ENCODE peak calls at places on chromosome 4, in five cellular contexts. C is ovary, Z is foreskin fibroblast, R is gastrocnemius medialis, E is osteoblast. K is an unnamed sample.

GRCh38 chr4:19857405-19857804 is 394.3 kb upstream of the SLIT2 start:
- DNase-seq in C (no peak), Z (no peak), R (no peak), E (peak; percentile 13), K (no peak)

GRCh38 chr4:10020871-10021676 is at the start of gene SLC2A9:
- DNase-seq in C (no peak), Z (no peak), R (peak; percentile 49), E (no peak), K (no peak)

GRCh38 chr4:137370206-137370633 is 162.1 kb downstream of the PCDH18 start:
- DNase-seq in C (no peak), Z (peak; percentile 71), R (no peak), E (no peak), K (peak; percentile 84)

GRCh38 chr4:173763374-173763773 is 233.3 kb upstream of the HAND2 start:
- DNase-seq in C (no peak), Z (no peak), R (no peak), E (no peak), K (no peak)

GRCh38 chr4:147924604-147925412 is 192.9 kb downstream of the ARHGAP10 start:
- DNase-seq in C (peak; percentile 32), Z (no peak), R (no peak), E (no peak), K (peak; percentile 24)

GRCh38 chr4:2340272-2341061 is 78.0 kb downstream of the ZFYVE28 start:
- DNase-seq in C (no peak), Z (no peak), R (no peak), E (no peak), K (no peak)

GRCh38 chr4:17276821-17277220 is 235.1 kb downstream of the QDPR start:
- DNase-seq in C (peak; percentile 28), Z (peak; percentile 35), R (no peak), E (peak; percentile 83), K (peak; percentile 66)

GRCh38 chr4:118865091-118865708 is 23.5 kb upstream of the SYNPO2 start:
- DNase-seq in C (no peak), Z (peak; percentile 41), R (peak; percentile 43), E (peak; percentile 55), K (peak; percentile 66)

GRCh38 chr4:88533088-88533790 is 9.7 kb upstream of the PYURF start:
- DNase-seq in C (no peak), Z (peak; percentile 72), R (no peak), E (no peak), K (peak; percentile 50)

GRCh38 chr4:8294036-8294435 is 24.5 kb downstream of the HTRA3 start:
- DNase-seq in C (peak; percentile 15), Z (no peak), R (no peak), E (peak; percentile 30), K (no peak)
- TF ChIP-seq CTCF in C (no peak), Z (no peak), R (no peak), E (no peak), K (no peak)

DNA sequence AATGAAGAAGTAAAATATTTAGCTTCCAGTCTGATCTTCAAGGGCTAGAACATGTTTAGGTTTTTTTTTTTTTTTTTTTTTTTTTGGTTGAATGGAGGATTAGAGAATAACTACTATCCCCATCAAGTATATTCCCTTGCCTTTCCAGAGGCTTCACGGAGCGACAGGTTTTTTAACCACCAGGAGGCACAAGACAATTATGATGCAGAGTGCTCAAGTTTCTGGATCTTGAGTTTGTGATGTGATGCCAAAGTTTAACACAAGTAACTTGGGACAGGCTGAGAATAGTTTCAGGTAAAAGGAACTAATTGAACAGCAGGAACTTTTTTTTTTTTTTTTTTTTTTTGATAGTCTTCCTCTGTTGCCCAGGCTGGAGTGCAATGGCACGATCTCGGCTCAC is 30.3 kb downstream of the CCNI start:
- DNase-seq in C (no peak), Z (no peak), R (no peak), E (no peak), K (peak; percentile 27)
- TF ChIP-seq CTCF in C (no peak), Z (no peak), R (no peak), E (peak; percentile 23), K (peak; percentile 32)

DNA sequence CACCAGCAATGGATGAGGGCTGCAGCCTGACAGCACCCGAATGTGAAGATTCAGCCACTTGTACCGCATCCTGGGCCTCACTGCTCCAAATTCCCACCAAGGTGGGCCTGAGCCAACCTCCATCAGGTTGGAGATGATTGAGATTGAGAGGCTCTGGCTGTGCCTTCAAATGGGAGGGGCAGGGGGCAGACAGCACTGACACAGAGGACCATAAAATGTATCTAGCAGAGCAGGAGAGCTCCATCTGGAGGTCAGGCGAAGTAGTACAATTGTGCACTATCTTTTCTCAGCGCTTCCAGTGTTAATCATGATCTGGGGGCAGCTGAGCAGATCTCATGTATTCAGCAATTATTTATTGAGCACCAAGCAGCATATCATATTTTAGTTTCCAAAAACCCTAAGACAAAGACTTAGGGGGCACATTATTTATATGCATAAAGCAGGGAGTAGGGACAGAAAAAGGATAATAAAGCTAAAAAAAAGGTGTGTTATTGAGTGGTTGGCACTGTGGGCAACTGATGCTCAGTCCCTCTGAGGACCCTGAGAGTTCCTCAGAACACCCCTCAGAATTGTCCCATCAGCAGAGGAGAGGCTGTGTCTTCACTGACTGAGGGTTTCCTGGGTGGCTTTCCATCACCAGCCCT is 31.6 kb upstream of the C1QTNF7 start:
- DNase-seq in C (no peak), Z (no peak), R (no peak), E (no peak), K (peak; percentile 62)
- TF ChIP-seq CTCF in C (no peak), Z (peak; percentile 70), R (peak; percentile 37), E (peak; percentile 71), K (peak; percentile 77)

DNA sequence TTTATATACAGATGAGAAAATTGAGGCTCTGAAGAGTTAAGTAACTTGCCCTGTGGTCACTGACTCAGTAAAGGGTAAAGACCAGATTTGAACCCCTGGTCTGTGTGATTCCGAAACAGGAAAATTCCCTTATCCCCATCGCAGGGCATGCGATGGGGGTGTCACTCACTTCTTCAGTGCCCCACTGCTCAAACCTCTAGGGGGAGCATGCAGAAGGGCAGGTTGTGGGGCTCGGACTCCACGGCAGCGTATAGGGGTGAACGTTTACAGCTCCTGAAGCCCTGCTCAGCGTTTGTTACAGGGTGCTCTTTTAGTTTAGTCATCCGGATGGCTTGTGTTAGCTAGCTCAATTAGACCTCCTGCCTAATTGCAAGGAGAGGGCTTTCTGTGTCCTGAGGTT is 3.7 kb upstream of the EXOC1 start:
- DNase-seq in C (no peak), Z (no peak), R (no peak), E (no peak), K (no peak)
- TF ChIP-seq CTCF in C (no peak), Z (no peak), R (no peak), E (no peak), K (no peak)

GRCh38 chr4:113094802-113095201 is 45.3 kb downstream of the ANK2 start:
- DNase-seq in C (no peak), Z (peak; percentile 11), R (no peak), E (no peak), K (peak; percentile 29)
- TF ChIP-seq CTCF in C (peak; percentile 21), Z (peak; percentile 75), R (peak; percentile 22), E (peak; percentile 74), K (peak; percentile 71)

DNA sequence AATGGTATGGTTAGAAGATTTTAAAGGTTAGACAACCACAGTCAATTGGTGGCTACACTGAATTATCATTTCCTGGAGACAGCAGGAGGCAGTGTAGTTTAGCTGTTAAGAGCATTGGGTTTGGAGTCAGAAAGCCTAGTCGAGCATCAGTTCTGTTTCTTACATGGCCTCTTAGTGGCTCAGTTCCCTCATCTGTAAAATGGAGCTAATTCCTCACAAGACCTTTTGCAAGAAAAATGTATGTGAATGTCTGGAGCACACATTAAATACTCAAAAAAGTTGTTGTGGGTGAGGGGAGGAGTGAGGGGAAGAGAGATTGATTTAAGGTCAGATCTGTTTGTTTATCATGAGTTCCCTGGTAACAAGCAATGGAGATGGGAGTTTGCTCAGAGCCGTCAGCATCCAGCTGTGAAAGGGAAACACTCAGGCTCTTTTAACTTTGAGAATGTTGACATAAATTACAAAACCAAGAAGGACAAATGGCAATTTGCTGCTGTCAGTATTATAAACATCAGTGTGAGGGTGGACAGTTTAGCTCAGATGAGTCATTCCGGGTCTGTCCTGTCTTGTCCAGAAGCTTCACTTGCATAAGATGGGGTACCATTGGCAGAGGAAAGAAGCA is 98.2 kb upstream of the PGRMC2 start:
- DNase-seq in C (no peak), Z (no peak), R (peak; percentile 47), E (no peak), K (peak; percentile 63)
- TF ChIP-seq CTCF in C (no peak), Z (peak; percentile 10), R (no peak), E (peak; percentile 33), K (peak; percentile 24)